ENCODE peak calls at places on chromosome 21, in five cellular contexts. A, Q, M, O and X are unnamed samples.

GRCh38 chr21:42547906-42548365 is 34.3 kb downstream of the SLC37A1 start:
- DNase-seq in O (no peak), M (no peak), A (no peak), Q (no peak), X (no peak)

GRCh38 chr21:17114019-17114418 is 398.8 kb upstream of the CXADR start:
- DNase-seq in Q (no peak), O (no peak), A (no peak), M (no peak), X (no peak)

GRCh38 chr21:44757731-44758130 is 43.9 kb downstream of the UBE2G2 start:
- DNase-seq in M (no peak), Q (no peak), A (no peak), O (no peak), X (no peak)

GRCh38 chr21:30962013-30962412 is 76.3 kb downstream of the KRTAP19-8 start:
- DNase-seq in O (no peak), M (no peak), Q (no peak), A (peak; percentile 14), X (no peak)

GRCh38 chr21:43340491-43341348 is 86.2 kb downstream of the SIK1 start:
- DNase-seq in M (no peak), A (no peak), O (no peak), Q (peak; percentile 91), X (no peak)

GRCh38 chr21:44878053-44878982 is 4.8 kb upstream of the PTTG1IP start:
- DNase-seq in Q (peak; percentile 60), A (peak; percentile 85), O (no peak), M (no peak), X (no peak)

GRCh38 chr21:43938751-43939442 is 73.2 kb upstream of the TRAPPC10 start:
- DNase-seq in Q (peak; percentile 91), O (peak; percentile 64), M (peak; percentile 68), A (peak; percentile 75), X (peak; percentile 92)

GRCh38 chr21:21612446-21612845 is 614.2 kb downstream of the NCAM2 start:
- DNase-seq in O (no peak), Q (no peak), M (no peak), A (peak; percentile 18), X (no peak)

GRCh38 chr21:22900511-22900910 is 1902.3 kb downstream of the NCAM2 start:
- DNase-seq in Q (no peak), O (no peak), A (no peak), M (no peak), X (no peak)

GRCh38 chr21:36065497-36066036 is 4.3 kb upstream of the CBR1 start:
- DNase-seq in O (peak; percentile 29), A (peak; percentile 54), M (peak; percentile 38), Q (peak; percentile 43), X (no peak)

GRCh38 chr21:44542716-44543115 is 2.7 kb upstream of the KRTAP10-1 start:
- DNase-seq in Q (no peak), O (no peak), M (no peak), A (no peak), X (no peak)

GRCh38 chr21:35467536-35467935 is 418.4 kb upstream of the RUNX1 start:
- DNase-seq in M (no peak), A (no peak), O (no peak), Q (no peak), X (no peak)

GRCh38 chr21:33124879-33125278 is 54.9 kb downstream of the OLIG1 start:
- DNase-seq in Q (no peak), A (peak; percentile 46), M (no peak), O (no peak), X (no peak)

GRCh38 chr21:43210454-43211084 is 41.8 kb downstream of the CRYAA start:
- DNase-seq in A (no peak), M (no peak), Q (no peak), O (no peak), X (no peak)

GRCh38 chr21:44965251-44966022 is 25.6 kb downstream of the SLX9 start:
- DNase-seq in M (no peak), O (no peak), A (peak; percentile 54), Q (no peak), X (peak; percentile 59)

GRCh38 chr21:31564439-31564838 is 95.1 kb upstream of the SOD1 start:
- DNase-seq in M (no peak), Q (no peak), A (no peak), O (no peak), X (no peak)

GRCh38 chr21:25944672-25945213 is 210.0 kb downstream of the GABPA start:
- DNase-seq in M (no peak), A (no peak), O (no peak), Q (no peak), X (no peak)

GRCh38 chr21:33089439-33089838 is 19.5 kb downstream of the OLIG1 start:
- DNase-seq in Q (no peak), A (peak; percentile 74), M (no peak), O (no peak), X (no peak)

GRCh38 chr21:14900058-14900457 is 164.7 kb downstream of the NRIP1 start:
- DNase-seq in M (no peak), O (no peak), A (no peak), Q (no peak), X (no peak)

GRCh38 chr21:33843216-33843615 is 72.4 kb downstream of the ATP5PO start:
- DNase-seq in Q (no peak), M (no peak), A (no peak), O (no peak), X (no peak)

GRCh38 chr21:34743831-34744230 is 75.0 kb downstream of the CLIC6 start:
- DNase-seq in A (no peak), M (no peak), O (no peak), Q (no peak), X (no peak)

GRCh38 chr21:27647401-27647800 is 680.5 kb upstream of the ADAMTS5 start:
- DNase-seq in O (no peak), A (no peak), M (no peak), Q (no peak), X (no peak)

GRCh38 chr21:43657355-43658093 is 1.8 kb downstream of the HSF2BP start:
- DNase-seq in O (no peak), A (no peak), Q (no peak), M (no peak), X (no peak)

GRCh38 chr21:46422636-46423241 is 36.0 kb upstream of the DIP2A start:
- DNase-seq in M (no peak), O (no peak), A (no peak), Q (no peak), X (no peak)

GRCh38 chr21:46421756-46422555 is 36.7 kb upstream of the DIP2A start:
- DNase-seq in M (no peak), O (no peak), A (no peak), Q (no peak), X (no peak)

GRCh38 chr21:46418265-46418946 is 40.3 kb upstream of the DIP2A start:
- DNase-seq in Q (no peak), M (no peak), A (no peak), O (no peak), X (no peak)

GRCh38 chr21:46421191-46421750 is 37.4 kb upstream of the DIP2A start:
- DNase-seq in O (no peak), Q (no peak), A (no peak), M (no peak), X (no peak)

DNA sequence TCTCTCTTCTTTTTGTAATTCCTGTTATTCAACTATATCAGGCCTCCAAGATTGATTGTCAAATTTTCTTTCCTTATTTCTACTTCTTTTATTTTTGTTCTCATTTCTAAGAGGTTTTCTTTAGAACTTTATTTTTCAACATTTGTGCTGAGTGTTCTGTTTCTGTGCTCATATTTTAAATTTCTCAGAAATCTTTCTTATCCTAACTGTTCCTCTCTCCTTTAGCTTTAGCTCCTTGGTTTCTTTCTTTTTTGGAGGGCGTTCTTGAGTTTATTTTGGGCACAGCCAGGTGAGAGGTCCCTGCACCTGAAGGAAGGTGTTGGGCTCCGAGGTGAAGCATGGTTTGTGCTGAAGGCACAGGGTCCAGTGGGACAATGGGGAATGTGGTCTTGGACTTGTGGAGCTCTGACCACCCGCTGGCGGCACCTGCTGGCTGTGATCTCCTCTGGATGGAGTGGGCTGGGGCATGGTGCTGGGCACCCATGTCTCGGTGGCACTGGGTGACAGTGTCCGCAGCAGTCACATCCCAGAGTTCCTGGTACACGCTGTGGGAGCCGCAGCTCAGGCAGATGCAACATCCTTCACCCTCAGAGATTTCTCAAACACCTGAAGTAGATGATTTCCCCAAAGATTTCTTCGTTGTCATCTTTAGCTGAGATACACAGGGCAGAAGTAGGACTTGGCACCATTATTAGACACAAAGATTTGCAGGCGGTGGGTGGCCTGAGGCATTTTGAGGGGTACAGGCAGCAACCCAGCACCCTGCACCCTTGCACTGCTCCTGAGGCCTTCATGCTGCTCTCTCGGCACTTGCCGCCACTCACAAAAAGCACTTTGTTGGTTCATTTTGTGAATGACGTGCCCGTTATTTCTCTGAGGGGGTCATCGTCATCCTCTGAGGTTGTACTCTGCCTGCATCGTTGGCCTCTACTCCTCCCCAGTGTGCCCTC is 38.2 kb upstream of the DIP2A start:
- DNase-seq in Q (no peak), M (no peak), A (no peak), O (no peak), X (no peak)
- TF ChIP-seq CTCF in Q (no peak), M (no peak), A (no peak), O (no peak), X (peak; percentile 7)

GRCh38 chr21:37658994-37659458 is 257.2 kb downstream of the KCNJ6 start:
- DNase-seq in M (peak; percentile 29), A (no peak), Q (peak; percentile 58), O (no peak), X (no peak)
- TF ChIP-seq CTCF in M (no peak), A (no peak), Q (peak; percentile 20), O (no peak), X (no peak)

DNA sequence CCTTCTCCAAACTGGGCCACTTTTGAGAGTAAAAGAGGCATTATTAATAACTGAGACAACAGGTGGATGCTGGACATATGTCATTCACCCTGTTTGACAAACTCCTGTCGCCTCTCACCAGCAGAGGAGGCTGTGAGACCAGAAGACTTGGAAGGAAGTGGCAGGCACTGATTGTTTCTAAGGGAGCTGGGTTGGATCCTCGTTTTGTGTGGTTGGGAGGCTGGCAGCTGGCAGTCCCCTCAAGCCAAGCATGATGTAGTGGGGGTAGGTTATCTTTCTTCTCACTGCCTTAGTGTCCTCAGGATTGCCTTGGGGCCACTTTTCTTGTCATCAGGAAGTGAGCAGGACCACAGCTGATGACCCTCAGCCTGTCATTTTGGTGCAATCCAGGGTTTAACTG is 86.5 kb upstream of the KCNJ15 start:
- DNase-seq in A (no peak), M (no peak), O (no peak), Q (peak; percentile 26), X (no peak)
- TF ChIP-seq CTCF in A (no peak), M (no peak), O (peak; percentile 39), Q (peak; percentile 31), X (peak; percentile 66)

GRCh38 chr21:16055012-16055411 is 325.2 kb downstream of the USP25 start:
- DNase-seq in Q (no peak), A (no peak), M (no peak), O (no peak), X (no peak)
- TF ChIP-seq CTCF in Q (no peak), A (no peak), M (no peak), O (no peak), X (no peak)

GRCh38 chr21:41066086-41066938 is 101.6 kb upstream of the BACE2 start:
- DNase-seq in M (no peak), A (no peak), Q (no peak), O (no peak), X (no peak)

GRCh38 chr21:41065539-41065938 is 102.4 kb upstream of the BACE2 start:
- DNase-seq in A (no peak), Q (peak; percentile 21), M (no peak), O (no peak), X (no peak)

GRCh38 chr21:41071410-41071809 is 96.5 kb upstream of the BACE2 start:
- DNase-seq in Q (no peak), O (peak; percentile 8), A (peak; percentile 15), M (no peak), X (no peak)

GRCh38 chr21:41068411-41069304 is 99.3 kb upstream of the BACE2 start:
- DNase-seq in A (peak; percentile 62), M (peak; percentile 60), O (peak; percentile 41), Q (peak; percentile 93), X (peak; percentile 58)

GRCh38 chr21:41069305-41069642 is 98.7 kb upstream of the BACE2 start:
- DNase-seq in O (no peak), M (no peak), Q (no peak), A (no peak), X (no peak)
- TF ChIP-seq CTCF in O (no peak), M (no peak), Q (no peak), A (no peak), X (no peak)